ENCODE peak calls at places on chromosomes 7 and 10, in ten cellular contexts. V is mucosa of gallbladder; M is epithelial cell of proximal tubule; F is fibroblast of lung; C is kidney tubule cell; Y is NCI-H2171 treated with DMSO at 0.1 percent for 48 hours; X is cardiac fibroblast; U is activated effector memory CD4-positive, alpha-beta T cell treated with anti-CD3 and anti-CD28 coated beads, Interleukin-2, amount 50 U/mL, for 16 hours; N is EH; R is activated naive CD8-positive, alpha-beta T cell treated with anti-CD3 and anti-CD28 coated beads, Interleukin-2, amount 50 U/mL, for 16 hours. Q is an unnamed sample.

GRCh38 chr10:103832806-103833205 is 22.6 kb downstream of the SH3PXD2A start:
- DNase-seq in V (no peak), M (no peak), F (no peak), C (no peak), Y (no peak), X (no peak), U (no peak), N (no peak), R (no peak), Q (no peak)

GRCh38 chr10:11901454-11902431 is 78.6 kb downstream of the PROSER2 start:
- DNase-seq in V (no peak), M (no peak), F (no peak), C (peak), Y (no peak), X (peak), U (no peak), N (peak), R (no peak), Q (no peak)

GRCh38 chr7:1755783-1756626 is 85.9 kb downstream of the ELFN1 start:
- DNase-seq in V (no peak), M (no peak), F (no peak), C (no peak), Y (peak), X (no peak), U (no peak), N (no peak), R (no peak), Q (no peak)

GRCh38 chr7:4713183-4713784 is 31.2 kb downstream of the FOXK1 start:
- DNase-seq in V (no peak), M (no peak), F (peak), C (no peak), Y (no peak), X (peak), U (no peak), N (peak), R (no peak), Q (no peak)

GRCh38 chr7:99440195-99440594 is 1.5 kb downstream of the CPSF4 start:
- DNase-seq in V (no peak), M (no peak), F (peak), C (no peak), Y (no peak), X (peak), U (no peak), N (peak), R (no peak), Q (no peak)

GRCh38 chr7:107173691-107174406 is 5.0 kb downstream of the HBP1 start:
- DNase-seq in V (no peak), M (no peak), F (no peak), C (no peak), Y (no peak), X (no peak), U (no peak), N (no peak), R (no peak), Q (no peak)

GRCh38 chr10:91587710-91588638 is 44.9 kb downstream of the PPP1R3C start:
- DNase-seq in V (no peak), M (no peak), F (peak), C (peak), Y (no peak), X (peak), U (no peak), N (peak), R (no peak), Q (peak)

GRCh38 chr10:123274513-123275182 is 120.4 kb downstream of the BUB3 start:
- DNase-seq in V (no peak), M (no peak), F (no peak), C (no peak), Y (no peak), X (no peak), U (no peak), N (no peak), R (no peak), Q (no peak)

GRCh38 chr7:111900283-111900682 is 305.9 kb downstream of the DOCK4 start:
- DNase-seq in V (no peak), M (no peak), F (no peak), C (no peak), Y (no peak), X (no peak), U (no peak), N (no peak), R (no peak), Q (no peak)

GRCh38 chr10:117271427-117271826 is 30.5 kb downstream of the SLC18A2 start:
- DNase-seq in V (no peak), M (no peak), F (no peak), C (peak), Y (no peak), X (peak), U (no peak), N (peak), R (no peak), Q (peak)

GRCh38 chr10:77601488-77601887 is 36.1 kb downstream of the KCNMA1 start:
- DNase-seq in V (no peak), M (no peak), F (no peak), C (peak), Y (no peak), X (no peak), U (no peak), N (peak), R (no peak), Q (peak)

GRCh38 chr7:152176797-152177196 is 151.3 kb downstream of the GALNT11 start:
- DNase-seq in V (no peak), M (no peak), F (no peak), C (no peak), Y (no peak), X (no peak), U (no peak), N (no peak), R (no peak), Q (no peak)

GRCh38 chr7:98086231-98086855 is 20.3 kb upstream of the LMTK2 start:
- DNase-seq in V (peak), M (no peak), F (no peak), C (peak), Y (no peak), X (no peak), U (no peak), N (no peak), R (no peak), Q (no peak)

GRCh38 chr10:64682043-64682442 is 1160.8 kb downstream of the REEP3 start:
- DNase-seq in V (no peak), M (peak), F (peak), C (peak), Y (no peak), X (no peak), U (no peak), N (no peak), R (no peak), Q (peak)

GRCh38 chr10:36141786-36142560 is 499.9 kb upstream of the FZD8 start:
- DNase-seq in V (no peak), M (no peak), F (no peak), C (no peak), Y (no peak), X (peak), U (no peak), N (no peak), R (no peak), Q (no peak)

GRCh38 chr7:143285806-143286521 is 1.2 kb downstream of the TMEM139 start:
- DNase-seq in V (no peak), M (no peak), F (no peak), C (no peak), Y (no peak), X (no peak), U (no peak), N (no peak), R (no peak), Q (no peak)

GRCh38 chr7:29921404-29922010 is 68.1 kb downstream of the SCRN1 start:
- DNase-seq in V (peak), M (peak), F (peak), C (peak), Y (peak), X (peak), U (peak), N (peak), R (peak), Q (peak)

GRCh38 chr7:148882668-148883232 is 1.3 kb downstream of the EZH2 start:
- DNase-seq in V (no peak), M (no peak), F (no peak), C (no peak), Y (no peak), X (no peak), U (no peak), N (peak), R (no peak), Q (no peak)

GRCh38 chr10:70478191-70479160 is at the start of gene PALD1:
- DNase-seq in V (peak), M (no peak), F (peak), C (no peak), Y (peak), X (peak), U (peak), N (peak), R (no peak), Q (no peak)

GRCh38 chr7:120278773-120279172 is 5.8 kb downstream of the KCND2 start:
- DNase-seq in V (no peak), M (no peak), F (no peak), C (no peak), Y (no peak), X (no peak), U (no peak), N (no peak), R (no peak), Q (no peak)

GRCh38 chr7:134593530-134594392 is 44.9 kb downstream of the AKR1B15 start:
- DNase-seq in V (peak), M (peak), F (peak), C (peak), Y (peak), X (peak), U (no peak), N (peak), R (no peak), Q (peak)

GRCh38 chr10:23499317-23499716 is 60.4 kb downstream of the OTUD1 start:
- DNase-seq in V (no peak), M (no peak), F (no peak), C (no peak), Y (no peak), X (no peak), U (no peak), N (no peak), R (no peak), Q (no peak)

GRCh38 chr10:20970708-20971107 is 73.6 kb upstream of the NEBL start:
- DNase-seq in V (no peak), M (no peak), F (no peak), C (no peak), Y (no peak), X (no peak), U (no peak), N (no peak), R (no peak), Q (no peak)

GRCh38 chr7:16055263-16055976 is 365.9 kb downstream of the CRPPA start:
- DNase-seq in V (no peak), M (no peak), F (no peak), C (no peak), Y (no peak), X (no peak), U (no peak), N (no peak), R (no peak), Q (no peak)

GRCh38 chr7:128236924-128237586 is 4.0 kb upstream of the LEP start:
- DNase-seq in V (no peak), M (no peak), F (peak), C (peak), Y (peak), X (peak), U (no peak), N (peak), R (no peak), Q (peak)

GRCh38 chr7:133029463-133029862 is 52.4 kb downstream of the CHCHD3 start:
- DNase-seq in V (no peak), M (no peak), F (no peak), C (no peak), Y (no peak), X (no peak), U (no peak), N (no peak), R (no peak), Q (no peak)

GRCh38 chr7:134724606-134725005 is 54.8 kb upstream of the CALD1 start:
- DNase-seq in V (no peak), M (no peak), F (peak), C (peak), Y (no peak), X (peak), U (no peak), N (peak), R (no peak), Q (peak)

GRCh38 chr7:133436014-133436428 is 183.1 kb downstream of the EXOC4 start:
- DNase-seq in V (no peak), M (no peak), F (peak), C (peak), Y (no peak), X (peak), U (no peak), N (peak), R (no peak), Q (no peak)

GRCh38 chr10:94292448-94293118 is 70.2 kb downstream of the NOC3L start:
- DNase-seq in V (peak), M (no peak), F (peak), C (peak), Y (no peak), X (peak), U (no peak), N (peak), R (no peak), Q (no peak)

GRCh38 chr10:43114031-43114742 is 24.1 kb upstream of the CSGALNACT2 start:
- DNase-seq in V (no peak), M (no peak), F (no peak), C (no peak), Y (no peak), X (no peak), U (no peak), N (no peak), R (no peak), Q (no peak)

GRCh38 chr7:16326099-16326498 is 95.2 kb downstream of the CRPPA start:
- DNase-seq in V (no peak), M (no peak), F (no peak), C (no peak), Y (no peak), X (no peak), U (no peak), N (no peak), R (no peak), Q (no peak)

GRCh38 chr7:34043461-34044318 is 138.4 kb downstream of the BMPER start:
- DNase-seq in V (no peak), M (no peak), F (no peak), C (no peak), Y (no peak), X (no peak), U (no peak), N (no peak), R (no peak), Q (no peak)

GRCh38 chr7:135320277-135320676 is 86.6 kb downstream of the STRA8 start:
- DNase-seq in V (peak), M (no peak), F (peak), C (peak), Y (peak), X (peak), U (peak), N (peak), R (no peak), Q (peak)

GRCh38 chr7:36851382-36851781 is 127.1 kb upstream of the AOAH start:
- DNase-seq in V (no peak), M (no peak), F (no peak), C (no peak), Y (no peak), X (no peak), U (no peak), N (no peak), R (no peak), Q (no peak)

GRCh38 chr7:112009081-112009480 is 197.1 kb downstream of the DOCK4 start:
- DNase-seq in V (no peak), M (peak), F (peak), C (peak), Y (no peak), X (peak), U (no peak), N (peak), R (no peak), Q (peak)

GRCh38 chr10:13970967-13971353 is 359.8 kb downstream of the FRMD4A start:
- DNase-seq in V (no peak), M (no peak), F (no peak), C (no peak), Y (no peak), X (no peak), U (no peak), N (no peak), R (no peak), Q (no peak)

GRCh38 chr10:10438335-10439123 is 579.1 kb upstream of the CELF2 start:
- DNase-seq in V (no peak), M (no peak), F (peak), C (no peak), Y (no peak), X (peak), U (no peak), N (no peak), R (no peak), Q (no peak)

GRCh38 chr10:28939352-28940157 is 262.2 kb downstream of the BAMBI start:
- DNase-seq in V (peak), M (no peak), F (peak), C (peak), Y (no peak), X (peak), U (no peak), N (peak), R (no peak), Q (peak)

Q was measured in RCC 7860.